ENCODE peak calls at places on chromosomes 11 and 22, in five cellular contexts. X is stimulated activated CD4-positive, alpha-beta T cell treated with anti-CD3 and anti-CD28 coated beads, Interleukin-12 subunit alpha, Interleukin-12 subunit beta, amount 100 ng/mL, for 48 hours; D is germinal center; W is dorsolateral prefrontal cortex; S is activated T-cell treated with anti-CD3 and anti-CD28 coated beads, Interleukin-2, amount 50 U/mL, for 4 hours. N is an unnamed sample.

GRCh38 chr22:29886601-29887000 is 3.6 kb downstream of the MTMR3 start:
- DNase-seq in S (no peak), X (no peak), W (no peak), D (no peak), N (no peak)

GRCh38 chr11:101748572-101748971 is 164.8 kb upstream of the TRPC6 start:
- DNase-seq in X (no peak), D (no peak), W (no peak), S (no peak), N (no peak)

GRCh38 chr22:48302657-48303359 is 1524.9 kb downstream of the BRD1 start:
- DNase-seq in W (no peak), S (no peak), X (no peak), D (no peak), N (no peak)

GRCh38 chr22:19571207-19571795 is 47.1 kb upstream of the CLDN5 start:
- DNase-seq in S (no peak), W (no peak), X (no peak), D (no peak), N (no peak)

GRCh38 chr11:10622957-10623787 is 54.7 kb upstream of the LYVE1 start:
- DNase-seq in S (no peak), X (no peak), W (no peak), D (peak), N (no peak)

GRCh38 chr11:122486793-122487495 is 168.6 kb upstream of the UBASH3B start:
- DNase-seq in X (no peak), S (no peak), W (no peak), D (no peak), N (no peak)

GRCh38 chr11:70757241-70757640 is 358.9 kb downstream of the CTTN start:
- DNase-seq in W (no peak), S (no peak), X (no peak), D (no peak), N (no peak)

GRCh38 chr22:44723801-44724200 is 21.8 kb downstream of the PRR5 start:
- DNase-seq in D (peak), S (no peak), W (no peak), X (no peak), N (peak)

GRCh38 chr22:50548046-50548912 is 2.6 kb downstream of the KLHDC7B start:
- DNase-seq in X (no peak), D (peak), S (peak), W (no peak), N (peak)

GRCh38 chr11:69106124-69106811 is 49.5 kb upstream of the SMIM38 start:
- DNase-seq in W (no peak), D (no peak), S (no peak), X (no peak), N (no peak)

GRCh38 chr11:35280727-35281126 is 138.6 kb downstream of the SLC1A2 start:
- DNase-seq in S (no peak), D (no peak), X (no peak), W (no peak), N (no peak)

GRCh38 chr11:66115638-66116410 is 45.8 kb downstream of the PACS1 start:
- DNase-seq in X (no peak), S (no peak), D (no peak), W (no peak), N (no peak)

GRCh38 chr11:92707665-92708064 is 261.8 kb upstream of the MTNR1B start:
- DNase-seq in W (no peak), S (no peak), D (no peak), X (no peak), N (no peak)

GRCh38 chr11:72574534-72575460 is 99.4 kb downstream of the PDE2A start:
- DNase-seq in D (no peak), S (no peak), X (no peak), W (no peak), N (no peak)

GRCh38 chr22:20807315-20807752 is 33.4 kb downstream of the SERPIND1 start:
- DNase-seq in X (no peak), S (no peak), D (no peak), W (peak), N (no peak)

GRCh38 chr11:27064086-27064485 is 23.5 kb downstream of the BBOX1 start:
- DNase-seq in S (no peak), X (no peak), D (no peak), W (no peak), N (no peak)

GRCh38 chr11:69703711-69704507 is at the start of gene FGF19:
- DNase-seq in W (no peak), X (no peak), S (no peak), D (no peak), N (no peak)

GRCh38 chr11:96741068-96741467 is 351.3 kb downstream of the JRKL start:
- DNase-seq in W (no peak), S (no peak), D (no peak), X (no peak), N (no peak)

GRCh38 chr11:123073343-123074057 is 11.6 kb upstream of the HSPA8 start:
- DNase-seq in S (no peak), W (no peak), D (no peak), X (no peak), N (no peak)

GRCh38 chr11:71248251-71248570 is 4.2 kb downstream of the SHANK2 start:
- DNase-seq in S (no peak), X (no peak), D (no peak), W (no peak), N (no peak)

GRCh38 chr22:39268645-39269044 is 23.9 kb upstream of the PDGFB start:
- DNase-seq in D (no peak), X (no peak), S (no peak), W (no peak), N (no peak)

GRCh38 chr11:1652026-1652425 is 22.5 kb downstream of the KRTAP5-5 start:
- DNase-seq in W (no peak), X (no peak), D (no peak), S (no peak), N (no peak)

GRCh38 chr11:87019582-87020271 is 18.0 kb upstream of the TMEM135 start:
- DNase-seq in D (no peak), S (no peak), X (no peak), W (no peak), N (no peak)

GRCh38 chr11:94837317-94837716 is 69.2 kb downstream of the AMOTL1 start:
- DNase-seq in X (no peak), D (no peak), W (no peak), S (no peak), N (no peak)